ENCODE peak calls at places on chromosomes 16 and 17, in ten cellular contexts. U is prostate gland, Y is tibial nerve, G is psoas muscle, I is aorta, T is fibroblast of villous mesenchyme, D is astrocyte of the spinal cord, W is breast epithelium, E is pancreas, C is IMR-90. F is an unnamed sample.
A peak's percentile ranks its signal among the peaks of the same experiment; 100 is the strongest.

GRCh38 chr17:3835410-3836229 is 10.4 kb downstream of the NCBP3 start:
- DNase-seq in U (no peak), Y (no peak), G (no peak), I (no peak), T (no peak), D (no peak), W (no peak), E (no peak), C (no peak), F (no peak)

GRCh38 chr16:65202461-65202860 is 80.6 kb upstream of the CDH11 start:
- DNase-seq in U (no peak), Y (no peak), G (no peak), I (no peak), T (peak; percentile 55), D (peak; percentile 32), W (no peak), E (no peak), C (peak; percentile 79), F (peak; percentile 16)

GRCh38 chr17:12622726-12623125 is 43.0 kb upstream of the MYOCD start:
- DNase-seq in U (no peak), Y (no peak), G (no peak), I (no peak), T (peak; percentile 94), D (no peak), W (no peak), E (no peak), C (peak; percentile 66), F (no peak)

GRCh38 chr17:41329279-41329925 is 13.9 kb upstream of the KRTAP17-1 start:
- DNase-seq in U (peak; percentile 35), Y (peak; percentile 18), G (no peak), I (peak; percentile 52), T (peak; percentile 51), D (peak; percentile 38), W (no peak), E (peak; percentile 32), C (peak; percentile 56), F (peak; percentile 43)

GRCh38 chr17:31688704-31689103 is 170.3 kb downstream of the COPRS start:
- DNase-seq in U (no peak), Y (no peak), G (no peak), I (no peak), T (no peak), D (no peak), W (no peak), E (no peak), C (no peak), F (no peak)

GRCh38 chr17:75933836-75934235 is 7.0 kb downstream of the FBF1 start:
- DNase-seq in U (no peak), Y (no peak), G (no peak), I (no peak), T (no peak), D (no peak), W (no peak), E (no peak), C (peak; percentile 31), F (no peak)

GRCh38 chr17:63945851-63946439 is 13.8 kb upstream of the CD79B start:
- DNase-seq in U (no peak), Y (no peak), G (no peak), I (no peak), T (no peak), D (no peak), W (no peak), E (no peak), C (no peak), F (no peak)

GRCh38 chr16:48117217-48118105 is 38.3 kb downstream of the ABCC12 start:
- DNase-seq in U (no peak), Y (peak; percentile 6), G (peak; percentile 41), I (no peak), T (peak; percentile 53), D (peak; percentile 33), W (no peak), E (peak; percentile 37), C (no peak), F (peak; percentile 34)

GRCh38 chr17:48757524-48757961 is 29.0 kb upstream of the HOXB13 start:
- DNase-seq in U (no peak), Y (no peak), G (no peak), I (no peak), T (no peak), D (no peak), W (no peak), E (no peak), C (no peak), F (no peak)

GRCh38 chr17:43655702-43656275 is 5.9 kb downstream of the MEOX1 start:
- DNase-seq in U (no peak), Y (no peak), G (no peak), I (no peak), T (peak; percentile 41), D (no peak), W (no peak), E (no peak), C (no peak), F (no peak)

GRCh38 chr17:1119924-1120323 is 59.9 kb downstream of the ABR start:
- DNase-seq in U (no peak), Y (no peak), G (no peak), I (no peak), T (no peak), D (no peak), W (no peak), E (no peak), C (no peak), F (no peak)

GRCh38 chr16:56669840-56670639 is 426 bp downstream of the MT1H start:
- DNase-seq in U (no peak), Y (no peak), G (no peak), I (no peak), T (no peak), D (no peak), W (no peak), E (no peak), C (no peak), F (no peak)

GRCh38 chr16:56670640-56670934 is 973 bp downstream of the MT1H start:
- DNase-seq in U (no peak), Y (no peak), G (no peak), I (no peak), T (no peak), D (no peak), W (no peak), E (no peak), C (no peak), F (no peak)

GRCh38 chr16:56664506-56664905 is 3.4 kb downstream of the MT1G start:
- DNase-seq in U (no peak), Y (no peak), G (no peak), I (no peak), T (no peak), D (no peak), W (no peak), E (no peak), C (no peak), F (no peak)

GRCh38 chr16:56669005-56669839 is at the start of gene MT1H:
- DNase-seq in U (no peak), Y (no peak), G (no peak), I (no peak), T (no peak), D (no peak), W (no peak), E (peak; percentile 79), C (no peak), F (no peak)

DNA sequence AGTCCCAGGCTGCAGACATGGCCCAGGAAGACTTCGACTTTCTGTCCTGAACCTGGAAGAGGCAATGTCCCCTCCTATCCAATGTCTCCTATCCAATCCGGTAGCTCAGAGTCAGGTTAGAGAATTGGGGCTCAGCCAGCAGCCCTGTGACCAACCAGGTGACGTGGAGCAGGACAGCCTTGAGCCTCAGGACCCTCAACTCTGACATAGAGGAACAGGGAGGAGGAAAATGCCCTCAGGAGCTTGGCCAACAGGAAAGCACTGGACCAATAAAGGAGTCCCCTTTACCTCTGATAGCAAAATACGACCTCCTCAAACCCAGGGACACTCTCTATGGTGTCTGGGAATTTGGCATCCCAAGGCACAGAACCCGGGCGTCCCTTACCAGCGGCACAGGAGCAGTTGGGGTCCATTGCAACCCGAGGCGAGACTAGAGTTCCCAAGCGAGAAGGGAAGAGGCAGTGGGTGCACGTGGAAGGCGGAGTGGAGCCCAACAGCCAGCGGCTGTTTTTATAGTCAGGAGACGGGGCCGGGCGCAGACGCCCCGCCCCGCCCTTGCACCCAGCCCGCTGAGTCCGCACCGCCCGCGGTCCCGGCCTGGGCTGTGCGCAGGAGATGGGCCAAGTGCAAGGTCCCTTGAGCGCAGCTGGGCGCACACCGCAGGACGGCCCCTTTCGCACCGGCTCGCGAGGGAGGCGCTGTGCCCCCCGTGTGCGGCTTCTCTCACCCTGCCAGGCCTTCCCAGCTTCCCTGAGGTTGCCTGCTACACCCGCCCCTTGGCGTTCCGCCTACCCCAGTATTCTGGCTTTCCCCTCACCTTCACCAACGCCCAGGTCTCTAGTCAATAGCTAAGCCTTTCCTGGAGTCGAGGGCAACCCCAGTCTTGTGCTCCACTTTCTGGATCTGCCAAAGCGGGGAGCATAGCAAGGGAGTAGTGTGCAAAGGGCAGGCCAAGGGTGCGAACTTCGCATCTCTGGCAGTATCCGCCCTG is at the start of gene MT1G:
- DNase-seq in U (peak; percentile 33), Y (no peak), G (peak; percentile 68), I (peak; percentile 83), T (no peak), D (peak; percentile 12), W (peak; percentile 64), E (peak; percentile 92), C (no peak), F (peak; percentile 14)
- H3K4me3 ChIP-seq in U (peak within 1 kb of the TSS; percentile 14), Y (peak within 1 kb of the TSS; percentile 31), G (peak within 1 kb of the TSS; percentile 30), I (no peak within 1 kb of the TSS), T (no peak within 1 kb of the TSS), D (no peak within 1 kb of the TSS), W (no peak within 1 kb of the TSS), E (peak within 1 kb of the TSS; percentile 5), C (no peak within 1 kb of the TSS), F (peak within 1 kb of the TSS; percentile 13)

GRCh38 chr17:81339502-81340296 is 44.6 kb upstream of the SLC38A10 start:
- DNase-seq in U (no peak), Y (no peak), G (no peak), I (no peak), T (no peak), D (no peak), W (no peak), E (peak; percentile 60), C (no peak), F (no peak)
- H3K4me3 ChIP-seq in U (no peak overlapping the region), Y (no peak overlapping the region), G (no peak overlapping the region), I (no peak overlapping the region), T (no peak overlapping the region), D (no peak overlapping the region), W (no peak overlapping the region), E (no peak overlapping the region), C (no peak overlapping the region), F (no peak overlapping the region)

GRCh38 chr16:27446721-27447120 is 44.7 kb downstream of the IL21R start:
- DNase-seq in U (no peak), Y (no peak), G (no peak), I (peak; percentile 50), T (no peak), D (no peak), W (no peak), E (no peak), C (no peak), F (no peak)
- H3K4me3 ChIP-seq in U (no peak overlapping the region), Y (no peak overlapping the region), G (no peak overlapping the region), I (no peak overlapping the region), T (no peak overlapping the region), D (no peak overlapping the region), W (no peak overlapping the region), E (no peak overlapping the region), C (no peak overlapping the region), F (no peak overlapping the region)

DNA sequence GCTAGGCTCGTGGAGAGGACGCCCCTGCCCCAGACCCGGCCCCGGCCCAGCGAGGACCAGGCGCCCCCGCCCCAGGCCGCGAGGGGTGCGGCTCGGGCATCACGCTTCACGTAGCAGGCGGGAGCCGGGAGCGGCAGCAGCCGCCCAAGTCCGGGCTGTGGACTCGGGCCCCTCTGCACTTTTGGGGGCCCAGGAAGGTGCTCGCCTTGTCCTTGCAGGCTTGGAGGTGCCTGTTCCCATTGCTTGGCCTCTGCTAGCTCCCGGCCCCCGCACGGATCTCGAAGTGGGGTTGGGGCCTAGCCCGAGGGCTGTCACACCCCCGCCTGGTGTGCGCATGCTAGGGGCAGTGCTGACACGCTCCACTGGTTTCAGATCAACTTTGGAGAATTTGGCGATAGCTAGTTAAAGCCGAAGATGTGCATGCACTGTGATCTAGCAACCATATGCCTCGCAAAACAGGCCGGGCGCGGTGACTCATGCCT is 55.7 kb downstream of the WSB1 start:
- DNase-seq in U (no peak), Y (no peak), G (peak; percentile 26), I (no peak), T (peak; percentile 75), D (no peak), W (no peak), E (no peak), C (no peak), F (no peak)
- H3K4me3 ChIP-seq in U (no peak overlapping the region), Y (peak overlapping the region; percentile 64), G (peak overlapping the region; percentile 61), I (no peak overlapping the region), T (no peak overlapping the region), D (no peak overlapping the region), W (no peak overlapping the region), E (no peak overlapping the region), C (no peak overlapping the region), F (no peak overlapping the region)